ENCODE peak calls at places on chromosomes 3 and 15, in four cellular contexts. C, L, W and O are unnamed samples.

GRCh38 chr15:86079491-86080266 is at the start of gene AGBL1:
- DNase-seq in W (no peak), L (no peak), C (no peak), O (no peak)

GRCh38 chr15:67175643-67176071 is 78.8 kb downstream of the AAGAB start:
- DNase-seq in C (peak; percentile 32), L (no peak), W (no peak), O (no peak)

GRCh38 chr3:161253711-161254110 is 32.6 kb downstream of the NMD3 start:
- DNase-seq in L (no peak), C (peak; percentile 35), W (no peak), O (no peak)

GRCh38 chr3:178275793-178276192 is 260.4 kb upstream of the KCNMB2 start:
- DNase-seq in W (no peak), L (no peak), C (peak; percentile 21), O (no peak)

GRCh38 chr15:98292442-98293240 is 332.1 kb downstream of the ARRDC4 start:
- DNase-seq in C (peak; percentile 44), L (no peak), W (no peak), O (no peak)

GRCh38 chr3:52124766-52125165 is 29.5 kb downstream of the POC1A start:
- DNase-seq in L (no peak), C (no peak), W (no peak), O (no peak)

GRCh38 chr15:32867313-32867626 is 149.5 kb downstream of the GREM1 start:
- DNase-seq in C (peak; percentile 76), L (no peak), W (no peak), O (no peak)

GRCh38 chr3:183377307-183377959 is 51.0 kb downstream of the MCF2L2 start:
- DNase-seq in W (no peak), C (peak; percentile 23), L (no peak), O (no peak)

GRCh38 chr3:168049366-168049974 is 46.3 kb downstream of the GOLIM4 start:
- DNase-seq in W (no peak), C (peak; percentile 74), L (peak; percentile 56), O (no peak)

GRCh38 chr3:8052599-8053185 is 448.9 kb upstream of the LMCD1 start:
- DNase-seq in C (no peak), L (no peak), W (no peak), O (no peak)

GRCh38 chr15:49313650-49314049 is 109.4 kb upstream of the FGF7 start:
- DNase-seq in L (no peak), C (peak; percentile 91), W (no peak), O (no peak)

GRCh38 chr3:117734431-117734830 is 1024.9 kb downstream of the TUSC7 start:
- DNase-seq in C (peak; percentile 68), L (no peak), W (no peak), O (no peak)

GRCh38 chr3:186442162-186442561 is 80.1 kb upstream of the DGKG start:
- DNase-seq in W (no peak), C (no peak), L (peak; percentile 31), O (no peak)

GRCh38 chr3:42668793-42669217 is 15.3 kb downstream of the ZBTB47 start:
- DNase-seq in C (peak; percentile 35), L (no peak), W (no peak), O (peak; percentile 16)

GRCh38 chr3:195546130-195546560 is 3.0 kb upstream of the PPP1R2 start:
- DNase-seq in W (no peak), C (peak; percentile 93), L (no peak), O (peak; percentile 33)

GRCh38 chr15:41610048-41610447 is 50.2 kb upstream of the MGA start:
- DNase-seq in W (no peak), L (no peak), C (no peak), O (no peak)

GRCh38 chr3:39191103-39191502 is 1.3 kb downstream of the XIRP1 start:
- DNase-seq in L (no peak), W (no peak), C (no peak), O (no peak)
- TF ChIP-seq CTCF in L (no peak), W (no peak), C (no peak), O (no peak)

GRCh38 chr3:81666502-81667121 is 94.8 kb downstream of the GBE1 start:
- DNase-seq in C (peak; percentile 43), W (no peak), L (no peak), O (no peak)
- TF ChIP-seq CTCF in C (peak; percentile 71), W (peak; percentile 65), L (peak; percentile 80), O (no peak)

DNA sequence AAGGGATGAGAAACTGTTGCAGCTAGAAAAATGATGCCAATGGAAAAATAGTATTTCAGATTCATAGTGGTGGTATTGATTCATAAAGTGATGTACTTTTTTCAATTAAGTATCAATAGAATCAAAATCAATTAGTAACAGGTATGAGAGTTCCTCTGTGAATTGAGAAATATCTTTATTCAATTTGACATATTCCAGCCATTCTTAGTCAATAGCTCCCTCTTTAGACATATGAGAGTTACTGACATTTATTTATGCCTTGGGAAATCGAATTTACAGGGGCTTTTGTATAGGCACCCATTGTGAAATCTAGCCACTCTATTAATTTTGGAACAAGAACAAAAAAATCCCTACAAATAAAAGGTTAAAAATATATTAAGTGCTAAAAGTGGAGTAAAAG is 386.9 kb upstream of the CNTN3 start:
- DNase-seq in C (peak; percentile 16), W (no peak), L (peak; percentile 7), O (no peak)
- TF ChIP-seq CTCF in C (peak; percentile 16), W (no peak), L (peak; percentile 53), O (no peak)

GRCh38 chr15:31179683-31180082 is 78.2 kb upstream of the TRPM1 start:
- DNase-seq in C (no peak), L (no peak), W (no peak), O (no peak)
- TF ChIP-seq CTCF in C (no peak), L (no peak), W (no peak), O (no peak)